ENCODE peak calls at places on chromosomes 2 and 18, in seven cellular contexts. R is esophagus squamous epithelium, W is gastrocnemius medialis, P is A549, J is ovary, I is Peyer's patch, D is adrenal gland. H is an unnamed sample.

GRCh38 chr2:29223851-29224692 is 108.9 kb downstream of the CLIP4 start:
- DNase-seq in R (no peak), W (peak), P (no peak), J (no peak), I (no peak), D (peak), H (peak)

GRCh38 chr2:79511320-79511951 is 1.4 kb upstream of the CTNNA2 start:
- DNase-seq in R (no peak), W (no peak), P (no peak), J (peak), I (no peak), D (peak), H (no peak)

GRCh38 chr18:79789901-79790885 is 7.5 kb upstream of the KCNG2 start:
- DNase-seq in R (no peak), W (no peak), P (no peak), J (no peak), I (no peak), D (no peak), H (no peak)

GRCh38 chr18:10015941-10016819 is 102.4 kb downstream of the VAPA start:
- DNase-seq in R (no peak), W (no peak), P (no peak), J (peak), I (no peak), D (no peak), H (no peak)

GRCh38 chr2:158269143-158269542 is 167.5 kb downstream of the UPP2 start:
- DNase-seq in R (no peak), W (no peak), P (no peak), J (no peak), I (no peak), D (no peak), H (no peak)

GRCh38 chr2:178108176-178108575 is 4.1 kb upstream of the RBM45 start:
- DNase-seq in R (no peak), W (no peak), P (no peak), J (no peak), I (no peak), D (no peak), H (no peak)

GRCh38 chr2:198028955-198029354 is 224.6 kb downstream of the PLCL1 start:
- DNase-seq in R (no peak), W (no peak), P (no peak), J (no peak), I (no peak), D (no peak), H (no peak)

GRCh38 chr2:234950730-234951385 is 959 bp upstream of the SH3BP4 start:
- DNase-seq in R (no peak), W (no peak), P (no peak), J (peak), I (no peak), D (no peak), H (peak)

GRCh38 chr2:118168606-118169005 is 80.3 kb downstream of the INSIG2 start:
- DNase-seq in R (no peak), W (no peak), P (no peak), J (no peak), I (no peak), D (no peak), H (no peak)

GRCh38 chr2:85376291-85377065 is 21.9 kb downstream of the ELMOD3 start:
- DNase-seq in R (no peak), W (no peak), P (no peak), J (no peak), I (no peak), D (no peak), H (no peak)

GRCh38 chr2:97781981-97782380 is 68.6 kb downstream of the ZAP70 start:
- DNase-seq in R (no peak), W (no peak), P (no peak), J (no peak), I (no peak), D (no peak), H (no peak)

GRCh38 chr2:28658369-28658768 is 93.3 kb upstream of the PPP1CB start:
- DNase-seq in R (no peak), W (no peak), P (no peak), J (no peak), I (no peak), D (no peak), H (no peak)

GRCh38 chr18:47990981-47991380 is 60.5 kb upstream of the SMAD2 start:
- DNase-seq in R (no peak), W (no peak), P (no peak), J (no peak), I (peak), D (no peak), H (no peak)

GRCh38 chr18:13112982-13113381 is 105.6 kb upstream of the LDLRAD4 start:
- DNase-seq in R (no peak), W (no peak), P (no peak), J (no peak), I (no peak), D (peak), H (no peak)

GRCh38 chr18:10391506-10391905 is 62.9 kb upstream of the APCDD1 start:
- DNase-seq in R (no peak), W (no peak), P (no peak), J (no peak), I (no peak), D (no peak), H (no peak)

GRCh38 chr2:97774425-97774824 is 61.0 kb downstream of the ZAP70 start:
- DNase-seq in R (no peak), W (no peak), P (no peak), J (no peak), I (no peak), D (no peak), H (no peak)

GRCh38 chr18:22403950-22404349 is 13.8 kb downstream of the CTAGE1 start:
- DNase-seq in R (no peak), W (no peak), P (no peak), J (no peak), I (no peak), D (no peak), H (no peak)

GRCh38 chr2:6820903-6821584 is 44.7 kb downstream of the CMPK2 start:
- DNase-seq in R (no peak), W (no peak), P (no peak), J (no peak), I (no peak), D (no peak), H (no peak)

GRCh38 chr2:146661494-146662096 is 1183.2 kb upstream of the ACVR2A start:
- DNase-seq in R (no peak), W (no peak), P (peak), J (no peak), I (no peak), D (no peak), H (no peak)

GRCh38 chr18:74063023-74063422 is 84.6 kb downstream of the FBXO15 start:
- DNase-seq in R (no peak), W (no peak), P (no peak), J (no peak), I (no peak), D (no peak), H (no peak)

GRCh38 chr2:217650716-217651360 is 352.0 kb downstream of the TNS1 start:
- DNase-seq in R (no peak), W (no peak), P (peak), J (no peak), I (no peak), D (peak), H (no peak)

GRCh38 chr2:100397117-100397860 is 20.2 kb downstream of the CHST10 start:
- DNase-seq in R (no peak), W (no peak), P (no peak), J (no peak), I (no peak), D (no peak), H (no peak)

GRCh38 chr2:225008179-225008829 is 34.0 kb downstream of the DOCK10 start:
- DNase-seq in R (no peak), W (no peak), P (no peak), J (no peak), I (no peak), D (no peak), H (no peak)

GRCh38 chr2:63555931-63556330 is 32.3 kb downstream of the WDPCP start:
- DNase-seq in R (no peak), W (no peak), P (no peak), J (no peak), I (no peak), D (no peak), H (no peak)

GRCh38 chr2:102736174-102736606 is 25.6 kb upstream of the TMEM182 start:
- DNase-seq in R (no peak), W (no peak), P (peak), J (no peak), I (no peak), D (peak), H (no peak)

GRCh38 chr2:137924019-137924418 is 40.3 kb upstream of the HNMT start:
- DNase-seq in R (no peak), W (no peak), P (no peak), J (no peak), I (no peak), D (peak), H (no peak)

GRCh38 chr18:51029694-51030536 is at the start of gene SMAD4:
- DNase-seq in R (peak), W (peak), P (peak), J (peak), I (peak), D (peak), H (peak)
- TF ChIP-seq POLR2A in R (peak), W (peak), P (peak), J (peak), I (peak), D (peak), H (peak)

GRCh38 chr2:16437189-16437588 is 228.4 kb downstream of the CYRIA start:
- DNase-seq in R (no peak), W (no peak), P (no peak), J (no peak), I (no peak), D (no peak), H (no peak)

GRCh38 chr2:16442971-16443370 is 222.7 kb downstream of the CYRIA start:
- DNase-seq in R (no peak), W (no peak), P (no peak), J (no peak), I (no peak), D (no peak), H (no peak)

GRCh38 chr2:16441431-16441830 is 224.2 kb downstream of the CYRIA start:
- DNase-seq in R (no peak), W (no peak), P (no peak), J (no peak), I (no peak), D (no peak), H (no peak)

GRCh38 chr2:16438571-16439294 is 226.9 kb downstream of the CYRIA start:
- DNase-seq in R (no peak), W (no peak), P (no peak), J (no peak), I (no peak), D (no peak), H (no peak)
- H3K27ac ChIP-seq in R (no peak), W (no peak), P (no peak), J (no peak), I (no peak), D (no peak), H (no peak)

GRCh38 chr2:233387667-233388528 is 33.6 kb downstream of the DGKD start:
- DNase-seq in R (no peak), W (peak), P (peak), J (peak), I (no peak), D (peak), H (peak)

GRCh38 chr2:233384811-233385488 is 30.7 kb downstream of the DGKD start:
- DNase-seq in R (no peak), W (no peak), P (no peak), J (peak), I (no peak), D (no peak), H (peak)

GRCh38 chr2:233385489-233386044 is 31.3 kb downstream of the DGKD start:
- DNase-seq in R (no peak), W (no peak), P (no peak), J (no peak), I (no peak), D (no peak), H (no peak)

GRCh38 chr2:233386382-233387041 is 32.2 kb downstream of the DGKD start:
- DNase-seq in R (no peak), W (no peak), P (peak), J (peak), I (no peak), D (no peak), H (no peak)

GRCh38 chr2:233387225-233387624 is 32.9 kb downstream of the DGKD start:
- DNase-seq in R (no peak), W (no peak), P (no peak), J (peak), I (no peak), D (no peak), H (no peak)
- H3K4me3 ChIP-seq in R (no peak), W (peak), P (peak), J (peak), I (no peak), D (no peak), H (peak)

GRCh38 chr18:58262581-58262980 is 218.6 kb downstream of the NEDD4L start:
- DNase-seq in R (no peak), W (no peak), P (no peak), J (no peak), I (no peak), D (no peak), H (no peak)

GRCh38 chr18:58266291-58266690 is 222.3 kb downstream of the NEDD4L start:
- DNase-seq in R (no peak), W (no peak), P (no peak), J (no peak), I (no peak), D (no peak), H (no peak)

GRCh38 chr18:58263733-58264469 is 219.9 kb downstream of the NEDD4L start:
- DNase-seq in R (no peak), W (no peak), P (no peak), J (no peak), I (no peak), D (peak), H (no peak)

GRCh38 chr18:58264846-58265245 is 220.8 kb downstream of the NEDD4L start:
- DNase-seq in R (no peak), W (no peak), P (no peak), J (no peak), I (no peak), D (no peak), H (no peak)

GRCh38 chr18:58263055-58263732 is 219.2 kb downstream of the NEDD4L start:
- DNase-seq in R (no peak), W (no peak), P (no peak), J (no peak), I (no peak), D (no peak), H (peak)
- TF ChIP-seq POLR2A in R (no peak), W (no peak), P (no peak), J (no peak), I (no peak), D (no peak), H (no peak)

DNA sequence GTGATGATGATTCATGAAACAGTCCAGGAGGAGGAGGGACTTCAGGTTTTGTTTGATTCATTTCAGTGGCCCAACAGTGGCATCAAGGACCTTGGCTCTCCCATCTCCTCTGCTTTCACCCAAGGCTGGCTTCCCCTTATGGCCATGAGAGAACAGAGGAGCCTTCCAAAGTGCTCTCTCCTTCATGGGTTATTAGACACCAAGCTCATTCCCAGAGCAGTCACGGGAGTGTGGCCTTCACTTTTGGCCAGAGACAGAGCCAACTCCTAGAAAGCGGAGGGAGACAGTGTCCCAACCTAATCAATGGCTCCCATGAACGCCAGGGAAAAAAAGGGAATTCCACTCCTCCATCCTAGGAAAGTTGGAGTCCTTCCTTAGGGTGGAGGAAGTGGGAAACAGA is 886 bp upstream of the DUSP28 start:
- DNase-seq in R (no peak), W (no peak), P (no peak), J (peak), I (peak), D (peak), H (no peak)
- H3K27ac ChIP-seq in R (peak), W (peak), P (peak), J (no peak), I (no peak), D (peak), H (no peak)

GRCh38 chr2:95024960-95025405 is 525 bp upstream of the MAL start:
- DNase-seq in R (no peak), W (no peak), P (no peak), J (no peak), I (no peak), D (no peak), H (no peak)

GRCh38 chr2:95024306-95024880 is 1.1 kb upstream of the MAL start:
- DNase-seq in R (no peak), W (no peak), P (no peak), J (no peak), I (no peak), D (no peak), H (no peak)

GRCh38 chr2:95027369-95027720 is 1.8 kb downstream of the MAL start:
- DNase-seq in R (no peak), W (no peak), P (no peak), J (no peak), I (no peak), D (no peak), H (no peak)

GRCh38 chr2:95026471-95027368 is 1.2 kb downstream of the MAL start:
- DNase-seq in R (no peak), W (no peak), P (no peak), J (no peak), I (no peak), D (no peak), H (no peak)

DNA sequence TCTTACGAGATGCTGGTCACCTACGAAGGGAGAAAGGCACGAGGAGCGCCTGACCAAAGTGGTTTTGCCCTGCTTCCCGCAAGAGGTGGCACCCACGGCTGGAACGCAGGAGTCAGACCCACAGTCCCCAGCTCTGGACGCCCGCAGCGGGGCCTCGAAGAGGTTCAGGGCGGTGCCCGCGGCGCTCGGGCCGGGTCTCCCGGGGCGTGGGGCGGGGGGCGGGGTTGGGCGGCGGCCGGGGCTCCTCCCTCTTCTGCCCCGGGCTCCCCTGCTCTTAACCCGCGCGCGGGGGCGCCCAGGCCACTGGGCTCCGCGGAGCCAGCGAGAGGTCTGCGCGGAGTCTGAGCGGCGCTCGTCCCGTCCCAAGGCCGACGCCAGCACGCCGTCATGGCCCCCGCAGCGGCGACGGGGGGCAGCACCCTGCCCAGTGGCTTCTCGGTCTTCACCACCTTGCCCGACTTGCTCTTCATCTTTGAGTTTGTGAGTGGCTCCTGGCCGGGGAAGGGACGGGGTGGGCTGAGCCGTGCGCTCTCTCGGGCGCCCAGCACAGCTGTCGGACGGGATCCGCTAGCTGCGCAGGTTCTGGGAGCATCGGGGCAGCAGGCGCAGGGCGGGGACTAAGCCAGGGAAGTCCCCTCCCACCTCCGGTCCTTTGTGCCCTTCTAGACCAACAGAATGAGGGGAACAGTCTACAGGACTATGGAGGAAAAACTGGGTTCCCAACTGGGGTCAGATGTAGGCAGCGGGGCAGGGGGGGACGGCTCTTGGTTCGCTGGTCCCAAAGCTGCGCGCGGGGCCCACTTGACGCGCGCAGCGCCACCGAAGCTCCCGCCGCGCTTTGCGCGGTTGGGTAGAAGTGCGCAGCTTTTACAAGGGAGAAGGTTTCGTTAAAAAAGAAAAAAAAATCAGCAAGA is at the start of gene MAL:
- DNase-seq in R (no peak), W (no peak), P (no peak), J (no peak), I (peak), D (no peak), H (no peak)
- H3K4me3 ChIP-seq in R (peak), W (peak), P (peak), J (peak), I (peak), D (no peak), H (peak)